ENCODE peak calls at places on chromosome 18, in seven cellular contexts. One of them, this sample, is unnamed.
A peak's percentile ranks its signal among the peaks of the same experiment; 100 is the strongest.

GRCh38 chr18:68893396-68893795 is 95.5 kb downstream of the CCDC102B start:
- DNase-seq in upper lobe of left lung: no peak
- DNase-seq in pancreas: no peak
- DNase-seq in cardiac muscle cell: peak; percentile 3
- DNase-seq in GM23338: no peak
- DNase-seq in H9: no peak
- DNase-seq in right cardiac atrium: no peak
- DNase-seq in this sample: no peak

GRCh38 chr18:22482948-22483347 is 65.2 kb upstream of the CTAGE1 start:
- DNase-seq in upper lobe of left lung: no peak
- DNase-seq in pancreas: no peak
- DNase-seq in cardiac muscle cell: no peak
- DNase-seq in GM23338: no peak
- DNase-seq in H9: no peak
- DNase-seq in right cardiac atrium: no peak
- DNase-seq in this sample: no peak

GRCh38 chr18:48949606-48950535 is 894 bp downstream of the SMAD7 start:
- DNase-seq in upper lobe of left lung: peak; percentile 71
- DNase-seq in pancreas: peak; percentile 81
- DNase-seq in cardiac muscle cell: no peak
- DNase-seq in GM23338: peak; percentile 90
- DNase-seq in H9: peak; percentile 51
- DNase-seq in right cardiac atrium: no peak
- DNase-seq in this sample: no peak

GRCh38 chr18:56189615-56190014 is 448.8 kb downstream of the TXNL1 start:
- DNase-seq in upper lobe of left lung: no peak
- DNase-seq in pancreas: no peak
- DNase-seq in cardiac muscle cell: no peak
- DNase-seq in GM23338: no peak
- DNase-seq in H9: no peak
- DNase-seq in right cardiac atrium: no peak
- DNase-seq in this sample: no peak

GRCh38 chr18:31626409-31626808 is 34.7 kb downstream of the TTR start:
- DNase-seq in upper lobe of left lung: no peak
- DNase-seq in pancreas: no peak
- DNase-seq in cardiac muscle cell: no peak
- DNase-seq in GM23338: no peak
- DNase-seq in H9: no peak
- DNase-seq in right cardiac atrium: no peak
- DNase-seq in this sample: no peak

GRCh38 chr18:79374408-79375171 is 21.1 kb upstream of the NFATC1 start:
- DNase-seq in upper lobe of left lung: no peak
- DNase-seq in pancreas: peak; percentile 30
- DNase-seq in cardiac muscle cell: no peak
- DNase-seq in GM23338: no peak
- DNase-seq in H9: no peak
- DNase-seq in right cardiac atrium: no peak
- DNase-seq in this sample: no peak

GRCh38 chr18:46676162-46676830 is 19.3 kb upstream of the LOXHD1 start:
- DNase-seq in upper lobe of left lung: no peak
- DNase-seq in pancreas: no peak
- DNase-seq in cardiac muscle cell: no peak
- DNase-seq in GM23338: no peak
- DNase-seq in H9: no peak
- DNase-seq in right cardiac atrium: no peak
- DNase-seq in this sample: no peak

GRCh38 chr18:22668496-22668895 is 250.8 kb upstream of the CTAGE1 start:
- DNase-seq in upper lobe of left lung: no peak
- DNase-seq in pancreas: no peak
- DNase-seq in cardiac muscle cell: no peak
- DNase-seq in GM23338: no peak
- DNase-seq in H9: no peak
- DNase-seq in right cardiac atrium: no peak
- DNase-seq in this sample: no peak

GRCh38 chr18:48834421-48835011 is 116.2 kb downstream of the SMAD7 start:
- DNase-seq in upper lobe of left lung: peak; percentile 88
- DNase-seq in pancreas: no peak
- DNase-seq in cardiac muscle cell: no peak
- DNase-seq in GM23338: no peak
- DNase-seq in H9: peak; percentile 75
- DNase-seq in right cardiac atrium: peak; percentile 89
- DNase-seq in this sample: peak; percentile 51

GRCh38 chr18:40832362-40832761 is 1122.7 kb upstream of the PIK3C3 start:
- DNase-seq in upper lobe of left lung: no peak
- DNase-seq in pancreas: no peak
- DNase-seq in cardiac muscle cell: no peak
- DNase-seq in GM23338: no peak
- DNase-seq in H9: no peak
- DNase-seq in right cardiac atrium: no peak
- DNase-seq in this sample: no peak

GRCh38 chr18:6509417-6510198 is 94.9 kb upstream of the L3MBTL4 start:
- DNase-seq in upper lobe of left lung: no peak
- DNase-seq in pancreas: no peak
- DNase-seq in cardiac muscle cell: no peak
- DNase-seq in GM23338: peak; percentile 6
- DNase-seq in H9: no peak
- DNase-seq in right cardiac atrium: no peak
- DNase-seq in this sample: no peak

GRCh38 chr18:76633504-76634259 is 138.6 kb upstream of the ZNF516 start:
- DNase-seq in upper lobe of left lung: no peak
- DNase-seq in pancreas: no peak
- DNase-seq in cardiac muscle cell: no peak
- DNase-seq in GM23338: no peak
- DNase-seq in H9: no peak
- DNase-seq in right cardiac atrium: no peak
- DNase-seq in this sample: no peak

GRCh38 chr18:3151379-3152264 is 68.1 kb downstream of the MYOM1 start:
- DNase-seq in upper lobe of left lung: no peak
- DNase-seq in pancreas: no peak
- DNase-seq in cardiac muscle cell: peak; percentile 40
- DNase-seq in GM23338: peak; percentile 82
- DNase-seq in H9: no peak
- DNase-seq in right cardiac atrium: no peak
- DNase-seq in this sample: no peak

GRCh38 chr18:35707674-35708073 is 126.1 kb downstream of the GALNT1 start:
- DNase-seq in upper lobe of left lung: no peak
- DNase-seq in pancreas: no peak
- DNase-seq in cardiac muscle cell: no peak
- DNase-seq in GM23338: peak; percentile 18
- DNase-seq in H9: no peak
- DNase-seq in right cardiac atrium: peak; percentile 50
- DNase-seq in this sample: no peak

GRCh38 chr18:48902023-48902855 is 48.5 kb downstream of the SMAD7 start:
- DNase-seq in upper lobe of left lung: peak; percentile 87
- DNase-seq in pancreas: peak; percentile 92
- DNase-seq in cardiac muscle cell: no peak
- DNase-seq in GM23338: no peak
- DNase-seq in H9: peak; percentile 20
- DNase-seq in right cardiac atrium: peak; percentile 99
- DNase-seq in this sample: no peak

GRCh38 chr18:22505136-22505535 is 87.4 kb upstream of the CTAGE1 start:
- DNase-seq in upper lobe of left lung: no peak
- DNase-seq in pancreas: no peak
- DNase-seq in cardiac muscle cell: no peak
- DNase-seq in GM23338: no peak
- DNase-seq in H9: no peak
- DNase-seq in right cardiac atrium: no peak
- DNase-seq in this sample: no peak

GRCh38 chr18:45568017-45568416 is 47.3 kb upstream of the SLC14A2 start:
- DNase-seq in upper lobe of left lung: no peak
- DNase-seq in pancreas: no peak
- DNase-seq in cardiac muscle cell: no peak
- DNase-seq in GM23338: no peak
- DNase-seq in H9: no peak
- DNase-seq in right cardiac atrium: no peak
- DNase-seq in this sample: no peak
- H3K27ac ChIP-seq in upper lobe of left lung: no peak overlapping the region
- H3K27ac ChIP-seq in pancreas: no peak overlapping the region
- H3K27ac ChIP-seq in cardiac muscle cell: no peak overlapping the region
- H3K27ac ChIP-seq in GM23338: no peak overlapping the region
- H3K27ac ChIP-seq in H9: no peak overlapping the region
- H3K27ac ChIP-seq in right cardiac atrium: no peak overlapping the region
- H3K27ac ChIP-seq in this sample: no peak overlapping the region

GRCh38 chr18:25467226-25468065 is 115.5 kb upstream of the ZNF521 start:
- DNase-seq in upper lobe of left lung: no peak
- DNase-seq in pancreas: no peak
- DNase-seq in cardiac muscle cell: peak; percentile 5
- DNase-seq in GM23338: no peak
- DNase-seq in H9: no peak
- DNase-seq in right cardiac atrium: peak; percentile 84
- DNase-seq in this sample: no peak

GRCh38 chr18:25459814-25460213 is 107.8 kb upstream of the ZNF521 start:
- DNase-seq in upper lobe of left lung: no peak
- DNase-seq in pancreas: no peak
- DNase-seq in cardiac muscle cell: no peak
- DNase-seq in GM23338: no peak
- DNase-seq in H9: no peak
- DNase-seq in right cardiac atrium: no peak
- DNase-seq in this sample: no peak

GRCh38 chr18:25463726-25464125 is 111.8 kb upstream of the ZNF521 start:
- DNase-seq in upper lobe of left lung: no peak
- DNase-seq in pancreas: no peak
- DNase-seq in cardiac muscle cell: no peak
- DNase-seq in GM23338: no peak
- DNase-seq in H9: no peak
- DNase-seq in right cardiac atrium: no peak
- DNase-seq in this sample: no peak

GRCh38 chr18:25464211-25464610 is 112.2 kb upstream of the ZNF521 start:
- DNase-seq in upper lobe of left lung: no peak
- DNase-seq in pancreas: no peak
- DNase-seq in cardiac muscle cell: no peak
- DNase-seq in GM23338: no peak
- DNase-seq in H9: no peak
- DNase-seq in right cardiac atrium: no peak
- DNase-seq in this sample: no peak

DNA sequence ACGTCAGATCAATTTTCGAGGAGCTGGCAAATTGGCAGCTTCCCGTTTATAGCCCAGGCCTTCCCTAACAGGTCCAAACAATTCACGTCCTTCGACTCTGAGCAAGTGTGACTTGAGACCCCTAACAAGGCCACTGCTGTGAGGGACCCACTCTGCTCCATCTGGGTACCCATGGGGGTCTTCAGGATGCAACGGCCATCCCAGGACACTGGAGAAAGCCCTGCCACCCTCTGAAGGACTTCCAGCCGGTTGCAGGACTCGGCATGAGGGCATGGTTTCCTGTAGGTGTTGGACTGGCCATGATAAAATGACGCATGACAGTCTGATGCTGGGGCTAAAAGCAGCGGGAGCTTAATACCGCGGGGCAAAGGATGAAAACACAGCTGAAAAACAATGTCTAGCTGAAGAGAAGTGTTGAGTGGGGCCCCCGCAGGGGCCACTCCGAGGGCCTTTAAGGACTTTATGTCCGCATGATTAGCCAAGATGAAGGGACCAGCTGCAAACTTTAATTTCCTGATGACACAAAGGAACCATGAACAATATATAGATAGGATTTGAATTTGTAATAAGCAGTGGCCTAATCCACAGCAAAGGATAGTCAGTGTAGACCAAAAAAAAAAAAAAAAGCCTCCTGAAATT is 113.3 kb upstream of the ZNF521 start:
- DNase-seq in upper lobe of left lung: no peak
- DNase-seq in pancreas: no peak
- DNase-seq in cardiac muscle cell: no peak
- DNase-seq in GM23338: no peak
- DNase-seq in H9: no peak
- DNase-seq in right cardiac atrium: no peak
- DNase-seq in this sample: no peak
- H3K27ac ChIP-seq in upper lobe of left lung: no peak overlapping the region
- H3K27ac ChIP-seq in pancreas: no peak overlapping the region
- H3K27ac ChIP-seq in cardiac muscle cell: no peak overlapping the region
- H3K27ac ChIP-seq in GM23338: no peak overlapping the region
- H3K27ac ChIP-seq in H9: no peak overlapping the region
- H3K27ac ChIP-seq in right cardiac atrium: no peak overlapping the region
- H3K27ac ChIP-seq in this sample: no peak overlapping the region

GRCh38 chr18:75057169-75057789 is 151.7 kb downstream of the PTGR3 start:
- DNase-seq in upper lobe of left lung: no peak
- DNase-seq in pancreas: no peak
- DNase-seq in cardiac muscle cell: no peak
- DNase-seq in GM23338: no peak
- DNase-seq in H9: no peak
- DNase-seq in right cardiac atrium: no peak
- DNase-seq in this sample: no peak
- H3K27ac ChIP-seq in upper lobe of left lung: no peak overlapping the region
- H3K27ac ChIP-seq in pancreas: no peak overlapping the region
- H3K27ac ChIP-seq in cardiac muscle cell: no peak overlapping the region
- H3K27ac ChIP-seq in GM23338: no peak overlapping the region
- H3K27ac ChIP-seq in H9: no peak overlapping the region
- H3K27ac ChIP-seq in right cardiac atrium: no peak overlapping the region
- H3K27ac ChIP-seq in this sample: no peak overlapping the region

GRCh38 chr18:70453058-70453775 is 164.4 kb downstream of the SOCS6 start:
- DNase-seq in upper lobe of left lung: no peak
- DNase-seq in pancreas: no peak
- DNase-seq in cardiac muscle cell: no peak
- DNase-seq in GM23338: no peak
- DNase-seq in H9: no peak
- DNase-seq in right cardiac atrium: no peak
- DNase-seq in this sample: no peak
- H3K27ac ChIP-seq in upper lobe of left lung: no peak overlapping the region
- H3K27ac ChIP-seq in pancreas: no peak overlapping the region
- H3K27ac ChIP-seq in cardiac muscle cell: no peak overlapping the region
- H3K27ac ChIP-seq in GM23338: no peak overlapping the region
- H3K27ac ChIP-seq in H9: no peak overlapping the region
- H3K27ac ChIP-seq in right cardiac atrium: no peak overlapping the region
- H3K27ac ChIP-seq in this sample: no peak overlapping the region

DNA sequence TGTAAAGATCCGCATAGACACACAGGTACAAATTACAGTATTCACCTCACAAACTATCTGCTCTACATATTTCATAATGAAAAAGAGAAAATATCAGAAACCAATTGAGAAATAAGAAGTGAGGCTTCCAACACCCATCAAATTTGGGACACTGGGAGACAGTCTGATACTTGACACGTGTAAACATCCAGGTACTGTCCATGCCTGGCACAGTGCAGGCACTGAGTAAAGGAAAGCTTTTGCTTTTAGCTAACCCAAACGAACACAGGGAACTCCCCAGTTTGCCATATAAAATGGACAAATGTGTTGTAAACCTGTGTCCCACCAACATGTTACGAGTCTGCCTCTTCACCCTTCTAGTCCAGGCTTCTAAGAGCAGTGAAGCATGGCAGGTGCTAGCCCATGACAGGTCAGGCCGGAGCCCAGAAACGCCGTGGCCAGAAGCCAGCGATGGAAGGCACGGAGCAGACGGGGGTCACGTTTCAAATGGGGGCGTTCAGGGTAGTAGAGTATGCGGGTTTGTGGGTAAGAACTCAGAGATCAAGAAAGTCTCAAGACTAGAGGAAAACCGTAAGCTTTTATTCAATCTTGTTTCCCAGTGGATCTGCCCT is 27.0 kb downstream of the CDH2 start:
- DNase-seq in upper lobe of left lung: no peak
- DNase-seq in pancreas: no peak
- DNase-seq in cardiac muscle cell: no peak
- DNase-seq in GM23338: no peak
- DNase-seq in H9: no peak
- DNase-seq in right cardiac atrium: peak; percentile 44
- DNase-seq in this sample: no peak
- H3K27ac ChIP-seq in upper lobe of left lung: no peak overlapping the region
- H3K27ac ChIP-seq in pancreas: no peak overlapping the region
- H3K27ac ChIP-seq in cardiac muscle cell: peak overlapping the region; percentile 84
- H3K27ac ChIP-seq in GM23338: no peak overlapping the region
- H3K27ac ChIP-seq in H9: no peak overlapping the region
- H3K27ac ChIP-seq in right cardiac atrium: peak overlapping the region; percentile 36
- H3K27ac ChIP-seq in this sample: no peak overlapping the region